ENCODE peak calls at places on chromosomes 2 and 18, in four cellular contexts. I is activated effector memory CD4-positive, alpha-beta T cell treated with anti-CD3 and anti-CD28 coated beads, Interleukin-2, amount 50 U/mL, for 16 hours; S is NCI-H1092 treated with DMSO at 0.1 percent for 48 hours; M is COR-L47. U is an unnamed sample.

GRCh38 chr2:45895477-45895876 is 244.0 kb downstream of the PRKCE start:
- DNase-seq in I (no peak), S (no peak), M (no peak), U (no peak)

GRCh38 chr2:37871453-37872191 is 53.5 kb upstream of the RMDN2 start:
- DNase-seq in I (no peak), S (no peak), M (no peak), U (no peak)

GRCh38 chr2:55618649-55619055 is 1.2 kb upstream of the PPP4R3B start:
- DNase-seq in I (peak), S (peak), M (peak), U (peak)

GRCh38 chr2:54176577-54176976 is 61.2 kb downstream of the ACYP2 start:
- DNase-seq in I (no peak), S (no peak), M (peak), U (peak)

GRCh38 chr2:232463701-232464533 is 8.0 kb downstream of the ALPI start:
- DNase-seq in I (peak), S (no peak), M (no peak), U (no peak)

GRCh38 chr2:231032575-231033140 is 4.7 kb upstream of the C2orf72 start:
- DNase-seq in I (no peak), S (no peak), M (no peak), U (no peak)

GRCh38 chr2:42001696-42002331 is 46.0 kb upstream of the PKDCC start:
- DNase-seq in I (no peak), S (no peak), M (no peak), U (no peak)

GRCh38 chr2:148675708-148676107 is 31.2 kb downstream of the EPC2 start:
- DNase-seq in I (no peak), S (no peak), M (no peak), U (no peak)

GRCh38 chr2:241288489-241288888 is 27.0 kb downstream of the HDLBP start:
- DNase-seq in I (no peak), S (no peak), M (no peak), U (no peak)

GRCh38 chr18:48059363-48060109 is 129.1 kb upstream of the SMAD2 start:
- DNase-seq in I (peak), S (no peak), M (no peak), U (peak)

GRCh38 chr2:234136461-234136860 is 86.0 kb downstream of the SPP2 start:
- DNase-seq in I (no peak), S (no peak), M (no peak), U (no peak)

GRCh38 chr18:34342960-34343359 is 118.2 kb upstream of the NOL4 start:
- DNase-seq in I (no peak), S (no peak), M (no peak), U (no peak)

GRCh38 chr2:241752253-241752652 is 17.8 kb downstream of the D2HGDH start:
- DNase-seq in I (no peak), S (no peak), M (no peak), U (no peak)

GRCh38 chr2:152723918-152724317 is 5.5 kb downstream of the ARL6IP6 start:
- DNase-seq in I (no peak), S (no peak), M (no peak), U (no peak)

GRCh38 chr2:64491426-64491825 is 32.7 kb upstream of the AFTPH start:
- DNase-seq in I (no peak), S (no peak), M (no peak), U (no peak)

U was measured in upper lobe of right lung.